ENCODE peak calls at places on chromosomes 11 and 22, in eight cellular contexts. T is NCI-H2107; J is hepatocyte; M is NCI-H2171 treated with DMSO at 0.1 percent for 48 hours; F is activated effector memory CD4-positive, alpha-beta T cell treated with anti-CD3 and anti-CD28 coated beads, Interleukin-2, amount 50 U/mL, for 16 hours; Q is activated CD4-positive, alpha-beta T cell treated with anti-CD3 and anti-CD28 coated beads for 4 hours; D is activated CD4-positive, CD25-positive, alpha-beta regulatory T cell treated with anti-CD3 and anti-CD28 coated beads, Interleukin-2, amount 50 U/mL, for 72 hours; C is EL. U is an unnamed sample.

GRCh38 chr11:10727259-10727851 is 23.7 kb upstream of the CTR9 start:
- DNase-seq in D (no peak), J (peak), C (peak), T (no peak), F (no peak), Q (no peak), M (no peak), U (no peak)

GRCh38 chr22:44574057-44574456 is 76.0 kb upstream of the RTL6 start:
- DNase-seq in Q (no peak), J (peak), T (no peak), F (peak), D (no peak), C (peak), M (no peak), U (no peak)

GRCh38 chr11:64036081-64037026 is 623 bp downstream of the FLRT1 start:
- DNase-seq in J (peak), Q (no peak), M (peak), F (no peak), D (no peak), T (no peak), C (peak), U (no peak)

GRCh38 chr11:121443688-121444275 is 8.3 kb upstream of the SORL1 start:
- DNase-seq in F (no peak), T (no peak), D (no peak), M (no peak), C (no peak), J (no peak), Q (peak), U (no peak)

GRCh38 chr11:87421422-87421821 is 383.7 kb downstream of the TMEM135 start:
- DNase-seq in Q (no peak), J (peak), C (peak), T (peak), F (no peak), M (peak), D (no peak), U (no peak)

GRCh38 chr11:101618691-101619090 is 34.9 kb upstream of the TRPC6 start:
- DNase-seq in Q (no peak), D (no peak), M (no peak), C (peak), J (no peak), T (no peak), F (no peak), U (no peak)

GRCh38 chr22:47891609-47892008 is 1129.2 kb downstream of the TBC1D22A start:
- DNase-seq in F (no peak), T (no peak), Q (no peak), J (no peak), C (no peak), D (no peak), M (no peak), U (no peak)

GRCh38 chr22:37282385-37282677 is at the start of gene CYTH4:
- DNase-seq in F (peak), Q (peak), J (no peak), D (peak), C (no peak), T (no peak), M (no peak), U (peak)

GRCh38 chr11:37465221-37465620 is 867.2 kb upstream of the RAG2 start:
- DNase-seq in Q (no peak), F (no peak), C (peak), D (no peak), T (no peak), M (no peak), J (no peak), U (no peak)

U was measured in kidney.